ENCODE peak calls at places on chromosome 3, in six cellular contexts. U, Y, Z, D, K and H are unnamed samples.
A peak's percentile ranks its signal among the peaks of the same experiment; 100 is the strongest.

GRCh38 chr3:14549256-14549931 is 9.3 kb upstream of the GRIP2 start:
- DNase-seq in Z (peak; percentile 7), U (peak; percentile 15), K (no peak), Y (no peak), D (peak; percentile 63), H (no peak)

GRCh38 chr3:189710620-189711388 is 79.6 kb downstream of the TP63 start:
- DNase-seq in Y (peak; percentile 33), D (peak; percentile 23), Z (peak; percentile 96), K (no peak), U (no peak), H (peak; percentile 97)

GRCh38 chr3:105626739-105627138 is 242.1 kb downstream of the CBLB start:
- DNase-seq in K (no peak), Z (no peak), U (no peak), D (no peak), Y (no peak), H (no peak)

GRCh38 chr3:175108613-175109151 is 249.5 kb downstream of the NAALADL2 start:
- DNase-seq in Y (no peak), Z (no peak), U (no peak), D (no peak), K (no peak), H (no peak)

GRCh38 chr3:11655188-11655928 is 11.6 kb upstream of the VGLL4 start:
- DNase-seq in U (peak; percentile 4), Z (peak; percentile 40), K (no peak), Y (no peak), D (peak; percentile 19), H (no peak)

GRCh38 chr3:46551615-46552014 is 14.5 kb downstream of the LRRC2 start:
- DNase-seq in D (no peak), U (no peak), K (no peak), Y (no peak), Z (no peak), H (no peak)

GRCh38 chr3:43998374-43998840 is 243.3 kb upstream of the TOPAZ1 start:
- DNase-seq in Z (no peak), U (no peak), D (no peak), K (no peak), Y (no peak), H (no peak)

GRCh38 chr3:71063768-71064287 is 519.7 kb downstream of the FOXP1 start:
- DNase-seq in D (no peak), Y (peak; percentile 40), K (peak; percentile 30), U (no peak), Z (no peak), H (no peak)

GRCh38 chr3:152591448-152592003 is 243.4 kb upstream of the P2RY1 start:
- DNase-seq in Z (no peak), D (no peak), Y (no peak), K (no peak), U (no peak), H (no peak)

GRCh38 chr3:114447545-114447944 is 153.7 kb downstream of the TIGIT start:
- DNase-seq in U (no peak), K (no peak), Z (no peak), D (no peak), Y (no peak), H (no peak)

GRCh38 chr3:194058189-194058571 is 77.8 kb upstream of the HES1 start:
- DNase-seq in Z (peak; percentile 59), D (no peak), Y (peak; percentile 82), K (peak; percentile 63), U (no peak), H (no peak)
- H3K4me3 ChIP-seq in Z (no peak overlapping the region), D (no peak overlapping the region), Y (peak overlapping the region; percentile 20), K (peak overlapping the region; percentile 58), U (no peak overlapping the region), H (peak overlapping the region; percentile 29)

DNA sequence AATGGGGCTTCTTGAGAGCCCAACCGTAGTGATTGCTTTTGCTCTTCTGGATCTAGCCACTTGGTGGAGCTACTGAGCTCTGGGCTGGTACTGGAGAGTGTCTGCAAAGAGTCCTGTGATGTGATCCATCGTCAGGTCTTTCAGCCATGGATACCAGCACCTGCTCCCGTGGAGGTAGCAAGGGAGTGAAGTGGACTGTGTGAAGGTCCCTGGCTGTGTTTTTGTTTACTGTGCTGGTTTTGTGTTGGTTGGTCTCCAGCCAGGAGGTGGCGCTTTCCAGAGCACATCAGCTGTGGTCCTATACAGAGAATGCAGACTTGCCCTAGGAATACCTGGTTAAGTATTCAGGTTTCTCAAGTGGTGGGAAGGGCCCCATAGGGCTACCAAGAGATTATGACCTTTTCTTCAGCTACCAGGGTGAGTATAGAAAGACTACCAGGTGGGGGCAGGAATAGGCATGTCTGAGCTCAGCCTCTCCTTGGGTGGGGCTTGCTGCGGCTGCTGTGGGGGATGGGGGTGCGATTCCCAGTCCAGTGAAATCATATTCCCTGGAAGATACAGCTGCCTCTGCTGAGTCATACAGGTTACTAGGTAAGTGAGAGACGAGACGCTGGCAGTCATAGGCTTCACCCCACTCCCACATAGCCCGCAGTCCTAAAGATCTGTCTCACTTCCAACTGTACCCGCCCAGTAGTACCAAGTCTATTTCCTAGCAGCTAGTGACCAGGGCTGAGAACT is 733.7 kb downstream of the ZNF385D start:
- DNase-seq in U (no peak), Y (no peak), K (no peak), D (no peak), Z (peak; percentile 2), H (no peak)
- TF ChIP-seq CTCF in U (no peak), Y (no peak), K (no peak), D (no peak), Z (peak; percentile 10), H (no peak)

GRCh38 chr3:122184591-122184929 is 1.1 kb downstream of the CASR start:
- DNase-seq in Y (no peak), Z (no peak), D (no peak), U (no peak), K (no peak), H (no peak)

GRCh38 chr3:122183893-122184590 is 574 bp downstream of the CASR start:
- DNase-seq in D (no peak), U (no peak), K (no peak), Y (no peak), Z (no peak), H (no peak)

GRCh38 chr3:122178711-122179110 is 4.8 kb upstream of the CASR start:
- DNase-seq in D (no peak), K (no peak), Y (no peak), U (no peak), Z (no peak), H (no peak)

GRCh38 chr3:122186372-122186771 is 2.9 kb downstream of the CASR start:
- DNase-seq in Y (no peak), K (no peak), D (no peak), U (no peak), Z (no peak), H (no peak)

DNA sequence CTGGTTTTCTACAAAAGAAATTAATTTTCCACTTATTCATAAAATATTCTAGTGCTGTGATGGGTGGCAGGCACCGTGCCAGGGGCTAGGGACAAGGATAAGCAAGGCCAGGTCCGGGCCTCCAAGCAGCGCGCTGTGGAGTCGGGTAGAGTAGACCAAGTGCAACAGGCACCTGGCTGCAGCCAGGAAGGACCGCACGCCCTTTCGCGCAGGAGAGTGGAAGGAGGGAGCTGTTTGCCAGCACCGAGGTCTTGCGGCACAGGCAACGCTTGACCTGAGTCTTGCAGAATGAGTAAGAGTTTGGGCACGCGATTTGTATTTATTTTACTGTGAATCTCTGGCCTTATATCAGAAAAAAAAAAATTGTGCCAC is at the start of gene CASR:
- DNase-seq in K (no peak), D (no peak), Z (no peak), U (no peak), Y (peak; percentile 23), H (no peak)
- H3K4me3 ChIP-seq in K (peak within 1 kb of the TSS; percentile 44), D (peak within 1 kb of the TSS; percentile 29), Z (no peak within 1 kb of the TSS), U (no peak within 1 kb of the TSS), Y (no peak within 1 kb of the TSS), H (no peak within 1 kb of the TSS)

DNA sequence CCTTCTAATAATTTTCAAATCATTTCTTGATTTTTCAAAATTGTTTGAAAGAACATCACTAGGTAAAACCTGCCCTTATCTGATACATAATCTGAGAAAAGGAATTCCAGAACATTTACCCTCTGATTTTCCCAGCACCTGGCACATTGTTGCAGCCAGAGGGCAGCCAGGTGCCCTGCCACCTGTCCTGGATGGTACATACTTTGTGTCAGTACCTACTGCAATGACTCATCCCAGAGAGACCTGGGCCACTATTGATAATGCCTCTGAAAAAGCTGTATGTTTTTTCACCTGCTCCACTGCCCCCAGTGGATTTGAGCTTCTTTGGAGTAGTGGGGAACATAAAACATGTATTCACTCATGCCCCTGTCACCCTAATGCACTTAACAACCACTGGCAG is 648.9 kb upstream of the GBE1 start:
- DNase-seq in D (no peak), U (no peak), K (no peak), Z (no peak), Y (no peak), H (no peak)
- TF ChIP-seq CTCF in D (no peak), U (no peak), K (no peak), Z (no peak), Y (no peak), H (no peak)

GRCh38 chr3:32820971-32821685 is 3.3 kb downstream of the TRIM71 start:
- DNase-seq in Z (no peak), U (no peak), K (no peak), Y (no peak), D (no peak), H (no peak)
- H3K4me3 ChIP-seq in Z (no peak overlapping the region), U (no peak overlapping the region), K (peak overlapping the region; percentile 35), Y (no peak overlapping the region), D (no peak overlapping the region), H (no peak overlapping the region)

GRCh38 chr3:108322352-108322751 is 26.0 kb downstream of the HHLA2 start:
- DNase-seq in U (no peak), K (no peak), Z (peak; percentile 36), Y (no peak), D (no peak), H (no peak)
- TF ChIP-seq CTCF in U (peak; percentile 22), K (no peak), Z (no peak), Y (no peak), D (no peak), H (no peak)

DNA sequence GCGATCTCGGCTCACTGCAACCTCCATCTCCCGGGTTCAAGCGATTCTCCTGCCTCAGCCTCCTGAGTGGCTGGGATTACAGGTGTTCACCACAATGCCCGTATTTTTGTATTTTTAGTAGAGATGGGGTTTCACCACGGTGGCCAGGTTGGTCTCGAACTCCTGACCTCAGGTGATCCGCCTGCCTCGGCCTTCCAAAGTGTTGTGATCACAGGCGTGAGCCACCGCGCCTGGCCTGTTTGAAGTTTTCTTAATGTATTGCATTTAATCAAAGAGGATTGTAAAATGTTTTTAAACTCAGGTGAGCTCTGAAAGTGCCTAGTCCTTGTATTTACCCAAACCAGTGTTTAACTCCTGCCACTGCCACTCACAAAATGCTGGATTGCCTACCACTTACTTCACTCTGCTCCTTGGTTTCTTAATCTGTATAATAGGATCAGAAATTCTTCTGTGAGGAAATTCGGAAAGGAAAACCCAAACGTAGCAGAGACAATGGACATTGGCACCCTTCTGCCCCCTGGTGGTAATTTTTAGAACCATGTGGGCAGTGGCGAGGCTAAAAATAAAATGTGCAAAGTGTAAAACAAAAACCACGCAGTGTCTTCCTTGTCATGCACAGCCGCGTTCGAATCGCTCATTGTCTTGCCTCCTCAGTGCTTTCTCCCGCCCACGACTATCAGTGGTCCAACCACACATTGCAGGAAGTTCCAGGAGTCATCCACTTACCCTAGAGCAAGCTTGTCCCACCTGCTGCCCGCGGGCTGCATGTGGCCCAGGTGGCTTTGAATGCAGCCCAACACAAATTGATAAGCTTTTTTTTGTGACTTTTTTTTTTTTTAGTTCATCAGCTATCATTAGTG is 27.3 kb downstream of the CEP19 start:
- DNase-seq in U (peak; percentile 34), K (peak; percentile 41), Y (peak; percentile 34), D (peak; percentile 34), Z (peak; percentile 67), H (no peak)
- H3K4me3 ChIP-seq in U (no peak overlapping the region), K (peak overlapping the region; percentile 6), Y (no peak overlapping the region), D (no peak overlapping the region), Z (no peak overlapping the region), H (no peak overlapping the region)

GRCh38 chr3:53842436-53843194 is 3.6 kb downstream of the CHDH start:
- DNase-seq in Z (peak; percentile 29), K (no peak), Y (peak; percentile 84), D (peak; percentile 8), U (peak; percentile 57), H (no peak)
- TF ChIP-seq CTCF in Z (no peak), K (peak; percentile 35), Y (peak; percentile 62), D (no peak), U (no peak), H (no peak)

GRCh38 chr3:57062119-57062631 is 1.7 kb downstream of the SPATA12 start:
- DNase-seq in U (no peak), D (no peak), Z (no peak), Y (no peak), K (no peak), H (no peak)
- H3K4me3 ChIP-seq in U (peak overlapping the region; percentile 54), D (no peak overlapping the region), Z (no peak overlapping the region), Y (no peak overlapping the region), K (no peak overlapping the region), H (no peak overlapping the region)